ENCODE peak calls at places on chromosomes 16 and 17, in four cellular contexts. L is Panc1, S is HepG2, E is K562. D is an unnamed sample.
A peak's percentile ranks its signal among the peaks of the same experiment; 100 is the strongest.

GRCh38 chr16:71626858-71627213 is 852 bp downstream of the MARVELD3 start:
- DNase-seq in L (no peak), S (no peak), E (peak; percentile 33), D (peak; percentile 56)

GRCh38 chr17:11380761-11381160 is 139.7 kb downstream of the SHISA6 start:
- DNase-seq in L (no peak), S (no peak), E (no peak), D (no peak)

GRCh38 chr16:2763173-2763572 is 10.7 kb downstream of the SRRM2 start:
- DNase-seq in L (no peak), S (no peak), E (no peak), D (no peak)

GRCh38 chr17:50206604-50207293 is 5.3 kb upstream of the COL1A1 start:
- DNase-seq in L (no peak), S (no peak), E (peak; percentile 61), D (no peak)

GRCh38 chr17:38317081-38317480 is 20.1 kb downstream of the MRPL45 start:
- DNase-seq in L (no peak), S (no peak), E (no peak), D (no peak)

GRCh38 chr17:69779378-69780214 is 295.4 kb upstream of the KCNJ16 start:
- DNase-seq in L (no peak), S (no peak), E (no peak), D (no peak)

GRCh38 chr16:71426069-71426879 is 15.6 kb downstream of the TLE7 start:
- DNase-seq in L (peak; percentile 79), S (peak; percentile 99), E (peak; percentile 70), D (peak; percentile 95)

GRCh38 chr17:49227436-49228261 is 2.9 kb downstream of the PHOSPHO1 start:
- DNase-seq in L (peak; percentile 61), S (peak; percentile 69), E (peak; percentile 82), D (peak; percentile 66)

GRCh38 chr17:50943575-50943933 is 77.4 kb upstream of the TOB1 start:
- DNase-seq in L (no peak), S (no peak), E (peak; percentile 17), D (no peak)

GRCh38 chr17:10702574-10702973 is 5.2 kb downstream of the ADPRM start:
- DNase-seq in L (no peak), S (no peak), E (peak; percentile 11), D (no peak)

GRCh38 chr17:37392024-37392590 is 14.5 kb downstream of the ACACA start:
- DNase-seq in L (no peak), S (no peak), E (no peak), D (no peak)

GRCh38 chr16:70700101-70701020 is 14.5 kb upstream of the MTSS2 start:
- DNase-seq in L (no peak), S (no peak), E (no peak), D (no peak)

DNA sequence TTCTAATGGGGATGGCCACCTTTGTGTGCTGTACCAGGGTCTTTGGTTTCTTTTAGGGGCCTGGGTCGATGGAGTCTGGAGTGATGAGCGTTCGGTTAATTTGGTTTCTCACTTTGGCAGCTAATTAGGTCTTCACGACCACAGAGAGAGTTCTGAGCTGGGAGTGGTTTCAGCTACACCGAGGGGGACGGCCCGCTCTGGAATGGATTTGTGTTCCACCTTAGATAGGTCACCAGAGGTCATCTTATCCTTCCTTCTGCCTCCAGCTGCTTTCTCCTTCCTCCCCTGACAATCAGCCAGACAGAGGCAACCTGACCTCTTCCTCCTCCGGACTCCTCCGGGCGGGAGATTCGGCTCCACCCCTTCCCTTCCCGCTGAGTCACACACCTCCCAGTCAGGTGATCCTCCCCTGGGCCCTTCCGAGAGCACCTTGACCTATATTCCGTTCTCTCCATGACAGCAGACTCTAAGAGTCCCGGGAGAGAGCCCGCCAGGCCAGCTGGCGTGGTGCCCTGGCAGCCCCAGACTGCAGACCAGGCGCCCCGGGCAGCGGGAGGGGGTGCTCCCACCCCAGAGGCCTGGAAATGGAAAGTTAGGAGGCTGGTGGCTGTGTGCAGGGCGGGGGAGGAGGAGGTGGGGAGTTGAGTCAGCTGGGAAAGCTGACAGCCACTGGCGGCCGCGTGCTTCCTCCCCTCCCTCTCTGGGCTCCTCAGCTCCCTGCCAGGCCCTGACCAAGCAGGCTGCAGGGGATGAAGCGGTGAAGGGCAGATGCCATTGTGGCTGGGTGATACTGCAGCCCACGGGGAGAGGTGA is 44.7 kb downstream of the CHD9 start:
- DNase-seq in L (no peak), S (peak; percentile 88), E (peak; percentile 89), D (peak; percentile 78)
- TF ChIP-seq POLR2AphosphoS5 in L (no peak), S (peak; percentile 49), E (no peak), D (peak; percentile 43)

GRCh38 chr17:55158439-55158838 is 106.3 kb upstream of the HLF start:
- DNase-seq in L (no peak), S (no peak), E (no peak), D (no peak)

GRCh38 chr17:55154101-55154500 is 110.7 kb upstream of the HLF start:
- DNase-seq in L (no peak), S (no peak), E (no peak), D (no peak)

GRCh38 chr17:55155867-55156560 is 108.7 kb upstream of the HLF start:
- DNase-seq in L (no peak), S (no peak), E (no peak), D (no peak)

GRCh38 chr17:55159251-55159650 is 105.5 kb upstream of the HLF start:
- DNase-seq in L (no peak), S (no peak), E (no peak), D (no peak)

DNA sequence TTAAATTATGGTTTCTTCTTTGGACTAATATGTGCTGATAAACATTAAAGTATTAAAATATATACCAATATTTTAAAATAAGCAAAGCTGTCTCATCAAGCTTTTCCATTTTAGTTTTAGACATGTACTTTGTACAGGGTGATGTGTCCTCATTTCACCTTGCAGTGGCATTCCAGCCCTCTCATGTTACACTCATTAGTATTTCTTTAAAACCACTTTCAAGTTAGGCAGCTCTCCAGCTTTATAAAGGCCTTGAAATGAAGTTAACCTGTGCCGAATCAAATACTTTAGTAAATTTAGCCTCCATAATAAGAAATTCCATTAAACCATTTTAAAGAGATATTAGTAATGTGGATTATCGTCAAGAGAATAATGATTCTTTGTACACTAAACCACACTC is 107.6 kb upstream of the HLF start:
- DNase-seq in L (no peak), S (peak; percentile 48), E (no peak), D (no peak)
- TF ChIP-seq TCF7L2 in L (no peak), S (no peak), E (no peak), D (no peak)

DNA sequence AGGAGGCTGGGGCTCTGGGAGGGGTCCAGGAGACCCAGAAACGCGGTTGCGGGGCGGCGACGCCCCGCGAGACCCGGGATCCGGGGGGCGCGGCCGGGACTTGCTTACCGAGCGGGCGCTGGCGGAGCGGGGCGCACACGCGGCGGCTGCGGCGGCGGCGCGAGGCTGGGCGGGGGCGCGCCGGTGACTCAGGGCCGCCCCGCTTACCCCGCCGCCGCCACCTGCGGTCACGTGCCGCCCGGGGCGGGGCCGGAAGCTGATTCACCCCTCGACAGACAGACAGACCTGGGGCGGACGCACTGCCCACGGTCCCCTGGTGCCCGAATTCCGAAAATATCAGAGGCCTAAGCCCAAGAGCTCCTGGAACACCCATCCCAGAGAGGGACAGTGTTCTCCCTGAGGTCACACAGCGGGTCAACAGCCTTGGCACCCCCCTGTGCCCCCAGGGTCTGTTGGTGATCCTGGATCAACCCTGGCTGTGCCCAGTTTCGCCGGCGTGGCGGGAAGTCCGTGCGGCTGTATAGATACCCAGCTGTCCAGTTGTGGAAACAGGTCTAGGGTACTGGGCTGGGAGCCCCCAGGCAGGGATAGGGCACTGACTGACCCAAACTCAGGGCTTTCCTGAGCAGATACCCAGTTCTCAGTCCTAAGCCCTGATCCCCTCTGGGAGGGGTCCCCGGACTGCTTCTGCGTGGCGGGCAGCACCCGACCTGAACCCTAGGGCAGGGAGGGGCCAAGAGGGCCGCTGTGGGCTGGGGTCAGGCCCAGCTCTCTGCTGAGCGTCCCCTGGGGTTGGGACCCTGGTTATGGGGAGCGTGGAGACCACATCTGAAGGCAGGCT is at the start of gene FAM83G:
- DNase-seq in L (peak; percentile 28), S (peak; percentile 69), E (peak; percentile 84), D (peak; percentile 51)
- TF ChIP-seq POLR2AphosphoS5 in L (peak; percentile 59), S (peak; percentile 70), E (peak; percentile 33), D (peak; percentile 84)

DNA sequence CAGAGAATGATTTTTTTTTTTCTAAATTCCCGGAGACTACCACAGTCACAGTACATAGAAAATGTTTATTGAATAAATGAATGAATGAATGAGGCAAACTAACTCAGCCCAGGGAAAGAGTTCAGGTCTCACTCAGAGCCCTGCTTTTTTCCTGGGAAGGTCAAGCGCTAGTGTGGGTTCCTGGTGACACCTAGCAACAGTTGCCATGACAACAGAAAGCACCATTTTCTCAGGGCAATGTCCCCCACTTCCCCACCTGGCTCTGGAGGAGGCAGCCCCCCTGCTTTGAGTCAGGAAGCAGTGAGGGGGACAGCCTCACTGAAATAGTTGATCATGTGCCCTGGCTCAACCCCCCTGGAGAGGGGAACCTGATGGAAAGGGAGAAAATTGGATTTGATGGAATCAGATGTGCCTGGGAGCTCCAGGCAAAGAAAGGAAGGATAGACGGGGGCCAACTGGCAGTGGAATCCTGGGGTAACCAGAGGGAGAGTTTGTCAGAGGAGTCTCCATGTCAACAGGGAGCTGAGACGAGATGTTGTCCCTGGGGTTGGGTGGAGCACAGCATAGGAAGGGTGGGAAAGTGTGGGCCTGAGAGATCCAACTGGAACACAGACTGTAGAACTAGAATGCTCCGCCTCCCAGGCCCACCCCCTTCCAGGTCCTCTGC is 242.2 kb upstream of the CCL2 start:
- DNase-seq in L (no peak), S (no peak), E (no peak), D (no peak)
- TF ChIP-seq TCF7L2 in L (no peak), S (no peak), E (no peak), D (no peak)

GRCh38 chr17:980406-981291 is 1.1 kb upstream of the NXN start:
- DNase-seq in L (peak; percentile 54), S (peak; percentile 84), E (peak; percentile 63), D (peak; percentile 76)
- TF ChIP-seq POLR2AphosphoS5 in L (peak; percentile 4), S (no peak), E (no peak), D (no peak)